ENCODE peak calls at places on chromosome 15, in five cellular contexts. One of them, this sample, is unnamed.

GRCh38 chr15:78372880-78373279 is 32.7 kb downstream of the CRABP1 start:
- DNase-seq in GM23248: no peak
- DNase-seq in fibroblast of lung: no peak
- DNase-seq in IMR-90: no peak
- DNase-seq in astrocyte: no peak
- DNase-seq in this sample: no peak

GRCh38 chr15:43376017-43376705 is 5.3 kb downstream of the TUBGCP4 start:
- DNase-seq in GM23248: peak
- DNase-seq in fibroblast of lung: peak
- DNase-seq in astrocyte: no peak
- DNase-seq in IMR-90: peak
- DNase-seq in this sample: peak

GRCh38 chr15:40070166-40070557 is 31.2 kb upstream of the SRP14 start:
- DNase-seq in IMR-90: no peak
- DNase-seq in GM23248: no peak
- DNase-seq in fibroblast of lung: no peak
- DNase-seq in astrocyte: no peak
- DNase-seq in this sample: no peak

GRCh38 chr15:67050062-67050461 is 15.3 kb upstream of the SMAD3 start:
- DNase-seq in IMR-90: peak
- DNase-seq in fibroblast of lung: peak
- DNase-seq in astrocyte: no peak
- DNase-seq in GM23248: peak
- DNase-seq in this sample: peak

GRCh38 chr15:33500432-33500831 is 189.7 kb downstream of the RYR3 start:
- DNase-seq in fibroblast of lung: no peak
- DNase-seq in GM23248: no peak
- DNase-seq in astrocyte: no peak
- DNase-seq in IMR-90: no peak
- DNase-seq in this sample: no peak

GRCh38 chr15:70318996-70319465 is 221.3 kb upstream of the TLE3 start:
- DNase-seq in IMR-90: peak
- DNase-seq in GM23248: peak
- DNase-seq in astrocyte: peak
- DNase-seq in fibroblast of lung: peak
- DNase-seq in this sample: peak

GRCh38 chr15:68623301-68623892 is 44.6 kb downstream of the CORO2B start:
- DNase-seq in GM23248: peak
- DNase-seq in fibroblast of lung: peak
- DNase-seq in astrocyte: no peak
- DNase-seq in IMR-90: peak
- DNase-seq in this sample: no peak

GRCh38 chr15:81056276-81056675 is 55.6 kb downstream of the TLNRD1 start:
- DNase-seq in fibroblast of lung: no peak
- DNase-seq in GM23248: no peak
- DNase-seq in IMR-90: no peak
- DNase-seq in astrocyte: no peak
- DNase-seq in this sample: no peak

GRCh38 chr15:38217181-38217580 is 35.5 kb upstream of the SPRED1 start:
- DNase-seq in astrocyte: peak
- DNase-seq in IMR-90: peak
- DNase-seq in fibroblast of lung: peak
- DNase-seq in GM23248: peak
- DNase-seq in this sample: peak

GRCh38 chr15:35281515-35281914 is 196.4 kb upstream of the NANOGP8 start:
- DNase-seq in fibroblast of lung: peak
- DNase-seq in GM23248: peak
- DNase-seq in IMR-90: peak
- DNase-seq in astrocyte: peak
- DNase-seq in this sample: peak

GRCh38 chr15:28086175-28086703 is 12.9 kb downstream of the OCA2 start:
- DNase-seq in GM23248: peak
- DNase-seq in astrocyte: peak
- DNase-seq in fibroblast of lung: peak
- DNase-seq in IMR-90: peak
- DNase-seq in this sample: peak

GRCh38 chr15:29765898-29766537 is 56.2 kb downstream of the TJP1 start:
- DNase-seq in IMR-90: no peak
- DNase-seq in astrocyte: peak
- DNase-seq in fibroblast of lung: peak
- DNase-seq in GM23248: no peak
- DNase-seq in this sample: no peak

GRCh38 chr15:27250223-27250622 is 279.2 kb downstream of the GABRG3 start:
- DNase-seq in IMR-90: no peak
- DNase-seq in fibroblast of lung: no peak
- DNase-seq in GM23248: peak
- DNase-seq in astrocyte: no peak
- DNase-seq in this sample: no peak

GRCh38 chr15:87033056-87033455 is 953.4 kb downstream of the AGBL1 start:
- DNase-seq in astrocyte: no peak
- DNase-seq in fibroblast of lung: no peak
- DNase-seq in GM23248: peak
- DNase-seq in IMR-90: no peak
- DNase-seq in this sample: no peak

GRCh38 chr15:95401586-95401985 is 928.9 kb upstream of the NR2F2 start:
- DNase-seq in astrocyte: no peak
- DNase-seq in fibroblast of lung: no peak
- DNase-seq in GM23248: no peak
- DNase-seq in IMR-90: peak
- DNase-seq in this sample: no peak

GRCh38 chr15:63324770-63325169 is 47.4 kb downstream of the APH1B start:
- DNase-seq in astrocyte: no peak
- DNase-seq in GM23248: no peak
- DNase-seq in fibroblast of lung: no peak
- DNase-seq in IMR-90: no peak
- DNase-seq in this sample: no peak

GRCh38 chr15:83288381-83288801 is 3.9 kb upstream of the BNC1 start:
- DNase-seq in astrocyte: no peak
- DNase-seq in fibroblast of lung: no peak
- DNase-seq in IMR-90: no peak
- DNase-seq in GM23248: peak
- DNase-seq in this sample: peak

GRCh38 chr15:77096541-77096940 is 25.6 kb upstream of the TSPAN3 start:
- DNase-seq in astrocyte: no peak
- DNase-seq in GM23248: no peak
- DNase-seq in fibroblast of lung: no peak
- DNase-seq in IMR-90: no peak
- DNase-seq in this sample: no peak

GRCh38 chr15:42198516-42198915 is 9.6 kb downstream of the VPS39 start:
- DNase-seq in GM23248: no peak
- DNase-seq in IMR-90: no peak
- DNase-seq in fibroblast of lung: no peak
- DNase-seq in astrocyte: no peak
- DNase-seq in this sample: no peak

GRCh38 chr15:78213425-78213750 is 21.0 kb downstream of the ACSBG1 start:
- DNase-seq in fibroblast of lung: no peak
- DNase-seq in GM23248: no peak
- DNase-seq in astrocyte: no peak
- DNase-seq in IMR-90: no peak
- DNase-seq in this sample: no peak

GRCh38 chr15:25773248-25773647 is 89.9 kb downstream of the ATP10A start:
- DNase-seq in fibroblast of lung: no peak
- DNase-seq in IMR-90: no peak
- DNase-seq in GM23248: no peak
- DNase-seq in astrocyte: no peak
- DNase-seq in this sample: no peak

GRCh38 chr15:73632670-73633058 is 525 bp downstream of the NPTN start:
- DNase-seq in GM23248: no peak
- DNase-seq in fibroblast of lung: no peak
- DNase-seq in IMR-90: no peak
- DNase-seq in astrocyte: no peak
- DNase-seq in this sample: no peak

GRCh38 chr15:73631915-73632669 is 1.1 kb downstream of the NPTN start:
- DNase-seq in GM23248: peak
- DNase-seq in IMR-90: peak
- DNase-seq in astrocyte: peak
- DNase-seq in fibroblast of lung: peak
- DNase-seq in this sample: peak

GRCh38 chr15:73633111-73633990 is at the start of gene NPTN:
- DNase-seq in fibroblast of lung: peak
- DNase-seq in astrocyte: peak
- DNase-seq in IMR-90: peak
- DNase-seq in GM23248: peak
- DNase-seq in this sample: peak

GRCh38 chr15:73630796-73631471 is 2.3 kb downstream of the NPTN start:
- DNase-seq in fibroblast of lung: no peak
- DNase-seq in GM23248: peak
- DNase-seq in astrocyte: no peak
- DNase-seq in IMR-90: no peak
- DNase-seq in this sample: peak

DNA sequence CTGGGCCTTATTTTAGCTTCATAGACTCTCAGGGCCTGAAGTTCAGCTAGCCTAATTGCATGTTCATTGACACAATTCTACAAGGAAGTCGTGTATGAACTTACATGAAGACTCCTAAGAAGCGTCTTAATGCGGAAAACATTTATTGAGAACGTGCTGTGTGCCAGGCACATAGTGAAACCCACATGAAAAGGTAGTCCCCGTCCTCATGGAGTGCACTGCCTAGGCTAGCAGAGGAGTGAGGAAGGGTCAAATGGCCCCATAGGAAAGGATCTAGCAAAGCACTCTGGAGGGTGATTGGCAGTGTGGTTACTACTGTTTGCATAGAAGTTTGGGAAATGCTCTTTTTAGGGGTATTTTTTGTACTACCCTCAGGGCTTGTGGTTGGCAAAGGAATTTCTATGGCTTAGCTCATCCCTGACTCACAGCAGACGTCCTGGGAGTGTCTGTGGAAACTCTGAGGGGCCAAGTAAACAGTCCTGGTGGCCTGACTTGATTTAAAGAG is 854 bp upstream of the NPTN start:
- DNase-seq in fibroblast of lung: peak
- DNase-seq in GM23248: peak
- DNase-seq in astrocyte: peak
- DNase-seq in IMR-90: peak
- DNase-seq in this sample: peak
- H3K9ac ChIP-seq in fibroblast of lung: peak
- H3K9ac ChIP-seq in GM23248: peak
- H3K9ac ChIP-seq in astrocyte: peak
- H3K9ac ChIP-seq in IMR-90: peak
- H3K9ac ChIP-seq in this sample: peak

DNA sequence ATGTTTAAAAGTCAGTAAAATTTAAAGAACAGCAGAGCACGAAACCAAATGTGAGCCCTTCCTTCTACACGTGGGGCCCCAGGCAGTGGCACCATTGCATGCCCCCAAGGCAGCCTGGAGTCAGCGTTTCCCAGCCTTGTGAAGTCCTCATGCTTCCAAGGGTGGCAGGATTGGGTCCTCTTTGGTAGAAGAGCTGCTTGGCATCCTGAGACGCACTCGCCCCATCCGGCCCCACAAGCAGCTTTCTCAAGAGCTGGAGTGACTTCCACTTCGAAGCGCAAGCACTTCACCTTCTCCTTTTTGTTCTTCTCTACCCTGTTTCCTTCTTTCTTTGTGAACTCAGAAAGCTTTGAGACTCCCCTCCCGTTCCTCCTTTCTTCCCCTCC is 34.7 kb downstream of the ZNF710 start:
- DNase-seq in IMR-90: no peak
- DNase-seq in fibroblast of lung: no peak
- DNase-seq in astrocyte: no peak
- DNase-seq in GM23248: no peak
- DNase-seq in this sample: no peak
- H3K9ac ChIP-seq in IMR-90: no peak
- H3K9ac ChIP-seq in fibroblast of lung: no peak
- H3K9ac ChIP-seq in astrocyte: no peak
- H3K9ac ChIP-seq in GM23248: no peak
- H3K9ac ChIP-seq in this sample: no peak

GRCh38 chr15:48358229-48358641 is 27.0 kb downstream of the DUT start:
- DNase-seq in GM23248: peak
- DNase-seq in fibroblast of lung: peak
- DNase-seq in astrocyte: peak
- DNase-seq in IMR-90: peak
- DNase-seq in this sample: no peak
- H3K9ac ChIP-seq in GM23248: peak
- H3K9ac ChIP-seq in fibroblast of lung: no peak
- H3K9ac ChIP-seq in astrocyte: peak
- H3K9ac ChIP-seq in IMR-90: peak
- H3K9ac ChIP-seq in this sample: no peak

GRCh38 chr15:93057618-93058017 is 31.4 kb downstream of the RGMA start:
- DNase-seq in IMR-90: no peak
- DNase-seq in astrocyte: no peak
- DNase-seq in fibroblast of lung: no peak
- DNase-seq in GM23248: no peak
- DNase-seq in this sample: no peak
- H3K9ac ChIP-seq in IMR-90: no peak
- H3K9ac ChIP-seq in astrocyte: no peak
- H3K9ac ChIP-seq in fibroblast of lung: no peak
- H3K9ac ChIP-seq in GM23248: no peak
- H3K9ac ChIP-seq in this sample: no peak

DNA sequence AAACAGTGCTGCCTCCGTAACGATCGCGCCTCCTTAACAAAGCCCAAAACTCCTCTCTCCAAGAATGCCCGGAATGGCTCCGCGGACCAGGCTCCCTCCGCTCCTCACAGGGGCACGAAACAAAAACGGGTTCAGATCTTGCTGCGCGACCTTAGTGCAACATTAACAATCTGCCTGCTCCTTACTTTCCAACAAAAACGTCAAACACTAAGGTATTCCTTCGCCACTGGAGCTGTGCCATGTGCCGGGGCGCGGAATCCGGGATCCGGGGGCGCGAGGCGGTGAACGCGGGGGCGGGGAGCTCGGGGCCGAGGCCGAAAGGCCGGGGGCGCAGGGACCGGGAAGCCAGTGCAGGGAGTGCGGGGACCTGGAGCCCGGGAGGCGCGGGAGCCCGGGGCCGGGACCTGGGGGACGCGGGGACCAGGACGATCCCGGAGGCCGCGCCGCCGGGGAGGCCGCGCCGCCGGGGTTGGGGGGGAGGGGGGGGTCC is 424 bp downstream of the CYFIP1 start:
- DNase-seq in IMR-90: peak
- DNase-seq in astrocyte: no peak
- DNase-seq in fibroblast of lung: peak
- DNase-seq in GM23248: peak
- DNase-seq in this sample: peak
- H3K9ac ChIP-seq in IMR-90: peak
- H3K9ac ChIP-seq in astrocyte: peak
- H3K9ac ChIP-seq in fibroblast of lung: peak
- H3K9ac ChIP-seq in GM23248: peak
- H3K9ac ChIP-seq in this sample: peak

GRCh38 chr15:45399381-45400212 is 21.3 kb upstream of the GATM start:
- DNase-seq in IMR-90: peak
- DNase-seq in GM23248: peak
- DNase-seq in astrocyte: peak
- DNase-seq in fibroblast of lung: peak
- DNase-seq in this sample: peak

GRCh38 chr15:45402162-45402954 is 24.0 kb upstream of the GATM start:
- DNase-seq in astrocyte: peak
- DNase-seq in fibroblast of lung: peak
- DNase-seq in IMR-90: peak
- DNase-seq in GM23248: peak
- DNase-seq in this sample: peak

GRCh38 chr15:45407786-45408185 is 29.4 kb upstream of the GATM start:
- DNase-seq in IMR-90: no peak
- DNase-seq in fibroblast of lung: no peak
- DNase-seq in GM23248: no peak
- DNase-seq in astrocyte: no peak
- DNase-seq in this sample: no peak

GRCh38 chr15:45401665-45402161 is 23.4 kb upstream of the GATM start:
- DNase-seq in IMR-90: no peak
- DNase-seq in GM23248: no peak
- DNase-seq in fibroblast of lung: no peak
- DNase-seq in astrocyte: no peak
- DNase-seq in this sample: no peak

GRCh38 chr15:45402955-45403892 is 24.9 kb upstream of the GATM start:
- DNase-seq in astrocyte: peak
- DNase-seq in fibroblast of lung: peak
- DNase-seq in IMR-90: peak
- DNase-seq in GM23248: peak
- DNase-seq in this sample: peak
- H3K9ac ChIP-seq in astrocyte: peak
- H3K9ac ChIP-seq in fibroblast of lung: peak
- H3K9ac ChIP-seq in IMR-90: peak
- H3K9ac ChIP-seq in GM23248: peak
- H3K9ac ChIP-seq in this sample: peak

This sample was measured in mammary epithelial cell.